ENCODE peak calls at places on chromosome 14, in ten cellular contexts. U, B, V, F, G, K, T, R, Y and J are unnamed samples.
A peak's percentile ranks its signal among the peaks of the same experiment; 100 is the strongest.

GRCh38 chr14:26598081-26598671 is 343 bp upstream of the NOVA1 start:
- DNase-seq in U (peak; percentile 77), B (no peak), V (peak; percentile 90), F (peak; percentile 88), G (peak; percentile 93), K (peak; percentile 20), T (peak; percentile 95), R (peak; percentile 84), Y (no peak), J (no peak)

GRCh38 chr14:74763803-74764531 is 851 bp downstream of the YLPM1 start:
- DNase-seq in U (no peak), B (no peak), V (no peak), F (peak; percentile 26), G (peak; percentile 28), K (peak; percentile 38), T (no peak), R (peak; percentile 9), Y (no peak), J (peak; percentile 43)

GRCh38 chr14:61406198-61406597 is 84.8 kb downstream of the PRKCH start:
- DNase-seq in U (no peak), B (no peak), V (no peak), F (no peak), G (no peak), K (no peak), T (no peak), R (no peak), Y (no peak), J (no peak)

GRCh38 chr14:60350366-60350720 is 101.3 kb downstream of the PPM1A start:
- DNase-seq in U (no peak), B (no peak), V (no peak), F (peak; percentile 5), G (no peak), K (no peak), T (peak; percentile 20), R (no peak), Y (no peak), J (no peak)

GRCh38 chr14:22980672-22981089 is 1.7 kb downstream of the AJUBA start:
- DNase-seq in U (peak; percentile 76), B (no peak), V (peak; percentile 34), F (peak; percentile 34), G (peak; percentile 57), K (peak; percentile 88), T (peak; percentile 76), R (no peak), Y (no peak), J (peak; percentile 61)

GRCh38 chr14:68675233-68675577 is 117.7 kb downstream of the ZFP36L1 start:
- DNase-seq in U (peak; percentile 6), B (no peak), V (no peak), F (peak; percentile 61), G (no peak), K (no peak), T (no peak), R (no peak), Y (no peak), J (peak; percentile 72)

GRCh38 chr14:66884149-66884548 is 305.1 kb upstream of the GARIN2 start:
- DNase-seq in U (no peak), B (no peak), V (no peak), F (no peak), G (no peak), K (no peak), T (no peak), R (no peak), Y (no peak), J (no peak)

GRCh38 chr14:64800000-64800399 is 79.7 kb downstream of the SPTB start:
- DNase-seq in U (peak; percentile 35), B (no peak), V (peak; percentile 28), F (peak; percentile 63), G (no peak), K (no peak), T (peak; percentile 38), R (no peak), Y (no peak), J (peak; percentile 64)

DNA sequence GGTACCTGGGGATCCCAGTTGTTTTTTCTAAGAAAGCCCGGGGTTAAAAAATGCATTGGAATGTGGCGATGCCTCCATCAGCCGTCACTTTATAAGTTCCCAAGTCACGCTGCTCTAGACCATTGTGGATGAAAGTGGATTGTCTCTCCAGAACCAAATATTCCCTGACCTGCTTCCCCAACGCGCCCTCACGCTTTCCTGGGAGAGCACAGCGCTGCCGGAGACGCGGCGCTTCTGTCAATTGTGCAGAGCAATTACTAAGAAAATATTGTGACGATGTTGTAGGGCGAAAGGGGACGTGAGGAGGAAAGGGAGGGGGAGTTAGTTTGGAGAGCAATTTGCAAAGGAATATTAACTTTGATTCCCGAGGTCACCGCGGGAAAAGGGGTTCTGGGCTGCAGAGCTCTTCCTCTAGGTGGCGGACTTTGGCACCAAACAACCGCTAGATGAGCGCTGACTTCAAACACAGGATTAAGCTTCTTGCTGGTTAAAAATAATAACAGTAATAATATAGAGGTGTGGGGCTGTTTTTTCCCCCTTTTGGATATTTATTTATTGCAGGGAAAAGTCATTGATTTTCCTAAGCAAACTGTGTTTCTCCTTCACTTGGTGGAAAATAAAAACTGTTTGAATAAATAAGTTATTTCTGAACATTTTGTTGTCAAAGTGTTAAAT is 9.6 kb upstream of the FOXG1 start:
- DNase-seq in U (peak; percentile 72), B (no peak), V (peak; percentile 71), F (peak; percentile 74), G (no peak), K (no peak), T (peak; percentile 44), R (no peak), Y (peak; percentile 14), J (peak; percentile 60)
- TF ChIP-seq CTCF in U (peak; percentile 86), B (no peak), V (peak; percentile 87), F (peak; percentile 89), G (peak; percentile 31), K (peak; percentile 81), T (peak; percentile 33), R (peak; percentile 89), Y (peak; percentile 47), J (peak; percentile 73)

GRCh38 chr14:44149597-44149996 is 357.5 kb downstream of the FSCB start:
- DNase-seq in U (peak; percentile 55), B (no peak), V (no peak), F (peak; percentile 22), G (no peak), K (peak; percentile 6), T (peak; percentile 75), R (peak; percentile 19), Y (no peak), J (peak; percentile 68)
- TF ChIP-seq CTCF in U (peak; percentile 82), B (no peak), V (peak; percentile 16), F (peak; percentile 8), G (no peak), K (no peak), T (peak; percentile 53), R (peak; percentile 70), Y (peak; percentile 22), J (peak; percentile 72)

GRCh38 chr14:98369344-98369743 is 902.7 kb downstream of the BCL11B start:
- DNase-seq in U (no peak), B (no peak), V (no peak), F (no peak), G (no peak), K (no peak), T (no peak), R (no peak), Y (no peak), J (no peak)

GRCh38 chr14:98368916-98369315 is 903.1 kb downstream of the BCL11B start:
- DNase-seq in U (no peak), B (no peak), V (no peak), F (no peak), G (no peak), K (peak; percentile 34), T (no peak), R (no peak), Y (no peak), J (peak; percentile 6)

GRCh38 chr14:98370352-98370751 is 901.6 kb downstream of the BCL11B start:
- DNase-seq in U (no peak), B (no peak), V (no peak), F (no peak), G (no peak), K (peak; percentile 25), T (no peak), R (no peak), Y (no peak), J (no peak)

GRCh38 chr14:98366429-98366828 is 905.6 kb downstream of the BCL11B start:
- DNase-seq in U (no peak), B (no peak), V (no peak), F (no peak), G (no peak), K (no peak), T (no peak), R (no peak), Y (no peak), J (no peak)

DNA sequence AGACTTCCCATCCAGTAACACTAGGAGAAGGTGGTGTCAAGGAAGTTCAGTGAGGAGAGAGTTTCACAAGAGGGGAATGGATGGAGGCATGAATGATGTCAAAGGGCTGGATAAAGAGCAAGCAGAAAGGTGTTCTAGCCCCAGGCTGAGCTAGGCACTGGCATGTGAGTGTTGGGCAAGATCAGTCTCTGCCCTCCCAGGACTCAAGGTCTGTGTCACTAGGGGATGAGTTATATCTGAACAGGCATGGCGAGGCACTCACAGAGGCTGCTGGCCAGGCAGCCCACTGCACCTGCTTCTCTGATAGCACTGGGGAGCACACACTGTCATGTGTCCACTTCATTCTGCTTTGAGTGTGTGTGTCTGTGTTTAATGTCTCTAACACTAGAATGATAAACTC is 903.8 kb downstream of the BCL11B start:
- DNase-seq in U (no peak), B (no peak), V (no peak), F (no peak), G (no peak), K (no peak), T (no peak), R (no peak), Y (no peak), J (peak; percentile 26)
- TF ChIP-seq CTCF in U (no peak), B (no peak), V (no peak), F (no peak), G (no peak), K (no peak), T (no peak), R (no peak), Y (no peak), J (no peak)

GRCh38 chr14:70704960-70705359 is 63.2 kb downstream of the TTC9 start:
- DNase-seq in U (no peak), B (no peak), V (no peak), F (no peak), G (no peak), K (no peak), T (no peak), R (no peak), Y (no peak), J (no peak)

GRCh38 chr14:70698288-70698687 is 56.6 kb downstream of the TTC9 start:
- DNase-seq in U (peak; percentile 29), B (no peak), V (peak; percentile 32), F (peak; percentile 25), G (no peak), K (peak; percentile 59), T (no peak), R (no peak), Y (peak; percentile 56), J (peak; percentile 53)

GRCh38 chr14:70701610-70702009 is 59.9 kb downstream of the TTC9 start:
- DNase-seq in U (no peak), B (no peak), V (no peak), F (no peak), G (no peak), K (no peak), T (no peak), R (no peak), Y (no peak), J (no peak)

GRCh38 chr14:70700955-70701354 is 59.2 kb downstream of the TTC9 start:
- DNase-seq in U (no peak), B (no peak), V (no peak), F (no peak), G (no peak), K (no peak), T (no peak), R (no peak), Y (no peak), J (no peak)

DNA sequence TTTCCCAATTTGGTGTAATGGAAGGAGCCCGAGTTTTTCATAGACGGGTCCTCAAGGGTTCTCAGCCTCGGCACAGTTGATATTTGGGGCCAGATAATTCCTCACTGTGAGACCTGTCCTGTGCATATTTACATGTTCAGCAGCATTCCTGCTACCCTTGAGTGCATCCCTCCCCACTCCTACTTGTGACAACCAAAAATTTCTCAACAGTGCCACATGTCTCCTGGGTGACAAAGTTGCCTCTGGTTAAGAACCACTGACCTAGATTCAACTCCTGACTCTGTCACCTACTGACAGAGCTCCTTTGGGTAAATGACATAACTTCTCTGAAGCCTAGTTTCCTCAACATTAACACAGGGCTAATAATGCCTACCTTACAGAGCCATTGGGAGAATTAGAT is 60.4 kb downstream of the TTC9 start:
- DNase-seq in U (no peak), B (no peak), V (no peak), F (no peak), G (no peak), K (no peak), T (no peak), R (no peak), Y (no peak), J (no peak)
- TF ChIP-seq CTCF in U (no peak), B (no peak), V (no peak), F (no peak), G (no peak), K (no peak), T (no peak), R (no peak), Y (no peak), J (no peak)